ENCODE peak calls at places on chromosomes 1 and 21, in five cellular contexts. One of them, this sample, is unnamed.

GRCh38 chr1:115175596-115175995 is 86.3 kb upstream of the TSPAN2 start:
- DNase-seq in psoas muscle: no peak
- DNase-seq in H9: no peak
- DNase-seq in left ventricle myocardium inferior: no peak
- DNase-seq in GM13976: no peak
- DNase-seq in this sample: no peak

GRCh38 chr1:9989773-9990172 is 7.3 kb upstream of the RBP7 start:
- DNase-seq in GM13976: no peak
- DNase-seq in left ventricle myocardium inferior: no peak
- DNase-seq in psoas muscle: no peak
- DNase-seq in H9: no peak
- DNase-seq in this sample: no peak

GRCh38 chr1:184399192-184399847 is 12.5 kb downstream of the C1orf21 start:
- DNase-seq in psoas muscle: no peak
- DNase-seq in GM13976: no peak
- DNase-seq in H9: no peak
- DNase-seq in left ventricle myocardium inferior: no peak
- DNase-seq in this sample: no peak

GRCh38 chr1:174189424-174190062 is 30.2 kb downstream of the RABGAP1L start:
- DNase-seq in psoas muscle: no peak
- DNase-seq in GM13976: no peak
- DNase-seq in left ventricle myocardium inferior: no peak
- DNase-seq in H9: no peak
- DNase-seq in this sample: peak

GRCh38 chr1:42177551-42177981 is 13.0 kb upstream of the GUCA2A start:
- DNase-seq in H9: no peak
- DNase-seq in psoas muscle: no peak
- DNase-seq in left ventricle myocardium inferior: no peak
- DNase-seq in GM13976: no peak
- DNase-seq in this sample: peak

GRCh38 chr1:234683856-234684632 is 74.1 kb upstream of the IRF2BP2 start:
- DNase-seq in left ventricle myocardium inferior: peak
- DNase-seq in H9: peak
- DNase-seq in GM13976: no peak
- DNase-seq in psoas muscle: peak
- DNase-seq in this sample: peak

GRCh38 chr1:161172776-161173376 is 4.4 kb downstream of the B4GALT3 start:
- DNase-seq in H9: no peak
- DNase-seq in GM13976: no peak
- DNase-seq in psoas muscle: peak
- DNase-seq in left ventricle myocardium inferior: no peak
- DNase-seq in this sample: peak

GRCh38 chr1:170321113-170321512 is 175.4 kb downstream of the NTMT2 start:
- DNase-seq in H9: no peak
- DNase-seq in GM13976: no peak
- DNase-seq in psoas muscle: no peak
- DNase-seq in left ventricle myocardium inferior: no peak
- DNase-seq in this sample: peak

GRCh38 chr1:113993072-113993471 is 13.8 kb downstream of the OLFML3 start:
- DNase-seq in GM13976: no peak
- DNase-seq in H9: no peak
- DNase-seq in left ventricle myocardium inferior: no peak
- DNase-seq in psoas muscle: no peak
- DNase-seq in this sample: no peak

GRCh38 chr1:44723496-44724407 is 7.2 kb downstream of the RNU5D-1 start:
- DNase-seq in GM13976: peak
- DNase-seq in H9: no peak
- DNase-seq in left ventricle myocardium inferior: peak
- DNase-seq in psoas muscle: no peak
- DNase-seq in this sample: no peak

GRCh38 chr1:11176081-11176706 is 13.0 kb upstream of the ANGPTL7 start:
- DNase-seq in psoas muscle: no peak
- DNase-seq in GM13976: no peak
- DNase-seq in H9: no peak
- DNase-seq in left ventricle myocardium inferior: peak
- DNase-seq in this sample: peak

GRCh38 chr1:217076902-217077301 is 353.7 kb upstream of the ESRRG start:
- DNase-seq in H9: no peak
- DNase-seq in left ventricle myocardium inferior: no peak
- DNase-seq in GM13976: no peak
- DNase-seq in psoas muscle: no peak
- DNase-seq in this sample: no peak

GRCh38 chr1:36557041-36558000 is 74.6 kb upstream of the CSF3R start:
- DNase-seq in H9: peak
- DNase-seq in psoas muscle: no peak
- DNase-seq in left ventricle myocardium inferior: no peak
- DNase-seq in GM13976: no peak
- DNase-seq in this sample: no peak

DNA sequence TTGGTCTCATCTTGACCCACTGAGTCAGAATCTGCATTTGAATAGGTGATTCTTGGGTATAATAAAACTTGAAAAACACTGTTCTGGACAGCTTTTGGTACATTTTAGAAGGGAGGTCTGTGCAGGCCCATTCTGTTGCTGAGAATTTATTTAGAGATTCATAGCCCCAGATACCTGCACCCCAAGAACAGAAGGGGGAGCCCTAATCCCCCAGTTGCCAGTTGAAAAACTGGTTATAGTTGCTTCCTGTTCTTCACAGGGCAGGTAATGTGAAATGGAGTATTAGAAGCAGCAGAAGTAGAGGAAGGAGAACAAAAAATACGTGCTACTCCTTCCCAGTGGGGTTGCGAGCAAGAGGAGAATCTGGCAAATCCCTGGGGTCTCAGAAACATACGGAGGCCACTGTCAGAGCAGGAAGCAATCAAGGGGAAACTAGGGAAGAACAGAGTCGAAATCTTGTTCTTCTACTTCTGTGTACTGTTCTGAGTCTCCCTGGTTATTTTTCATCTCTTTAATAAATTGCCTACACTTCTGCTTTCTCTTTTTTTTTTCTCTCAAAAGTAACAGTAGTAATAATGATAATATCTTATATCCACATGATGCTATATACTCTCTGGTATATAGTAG is 4.6 kb upstream of the CLCA2 start:
- DNase-seq in left ventricle myocardium inferior: no peak
- DNase-seq in psoas muscle: no peak
- DNase-seq in H9: no peak
- DNase-seq in GM13976: peak
- DNase-seq in this sample: peak
- TF ChIP-seq CTCF in left ventricle myocardium inferior: peak
- TF ChIP-seq CTCF in psoas muscle: no peak
- TF ChIP-seq CTCF in H9: peak
- TF ChIP-seq CTCF in GM13976: peak
- TF ChIP-seq CTCF in this sample: peak

DNA sequence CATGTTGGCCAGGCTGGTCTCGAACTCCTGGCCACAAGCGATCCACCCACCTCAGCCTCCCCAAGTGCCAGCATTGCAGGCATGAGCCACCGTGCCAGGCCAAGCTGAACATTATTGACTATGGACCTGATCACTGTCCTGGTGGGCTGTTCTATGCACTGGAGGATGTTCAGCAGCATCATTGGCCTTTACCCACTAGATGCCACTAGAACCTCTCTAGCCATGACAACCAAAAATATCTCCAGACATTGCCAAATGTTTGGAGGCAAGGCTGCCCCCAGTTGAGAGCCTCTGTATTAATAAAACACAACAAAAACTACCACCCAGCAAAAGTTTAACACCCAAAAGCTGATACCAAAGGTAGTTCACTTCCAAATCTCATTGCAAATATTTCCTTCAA is 110.8 kb upstream of the SOD1 start:
- DNase-seq in GM13976: no peak
- DNase-seq in H9: no peak
- DNase-seq in left ventricle myocardium inferior: no peak
- DNase-seq in psoas muscle: no peak
- DNase-seq in this sample: no peak
- TF ChIP-seq CTCF in GM13976: no peak
- TF ChIP-seq CTCF in H9: peak
- TF ChIP-seq CTCF in left ventricle myocardium inferior: no peak
- TF ChIP-seq CTCF in psoas muscle: no peak
- TF ChIP-seq CTCF in this sample: no peak

DNA sequence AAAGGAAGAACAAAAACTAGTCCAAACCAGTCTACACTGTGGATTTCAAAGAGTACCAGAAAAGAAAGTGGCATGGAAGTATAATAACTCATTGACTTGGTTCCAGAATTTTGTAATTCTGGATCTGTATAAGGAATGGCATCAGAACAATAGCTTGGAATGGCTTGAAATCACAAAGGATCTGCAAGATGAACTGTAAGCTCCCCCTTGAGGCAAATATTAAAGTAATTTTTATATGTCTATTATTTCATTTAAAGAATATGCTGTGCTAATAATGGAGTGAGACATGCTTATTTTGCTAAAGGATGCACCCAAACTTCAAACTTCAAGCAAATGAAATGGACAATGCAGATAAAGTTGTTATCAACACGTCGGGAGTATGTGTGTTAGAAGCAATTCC is 21.3 kb downstream of the CHODL start:
- DNase-seq in left ventricle myocardium inferior: no peak
- DNase-seq in psoas muscle: no peak
- DNase-seq in GM13976: no peak
- DNase-seq in H9: no peak
- DNase-seq in this sample: no peak
- TF ChIP-seq CTCF in left ventricle myocardium inferior: no peak
- TF ChIP-seq CTCF in psoas muscle: no peak
- TF ChIP-seq CTCF in GM13976: no peak
- TF ChIP-seq CTCF in H9: no peak
- TF ChIP-seq CTCF in this sample: no peak

GRCh38 chr1:5826601-5827000 is 165.6 kb downstream of the NPHP4 start:
- DNase-seq in psoas muscle: no peak
- DNase-seq in H9: no peak
- DNase-seq in GM13976: no peak
- DNase-seq in left ventricle myocardium inferior: no peak
- DNase-seq in this sample: no peak
- TF ChIP-seq CTCF in psoas muscle: no peak
- TF ChIP-seq CTCF in H9: no peak
- TF ChIP-seq CTCF in GM13976: no peak
- TF ChIP-seq CTCF in left ventricle myocardium inferior: no peak
- TF ChIP-seq CTCF in this sample: no peak

DNA sequence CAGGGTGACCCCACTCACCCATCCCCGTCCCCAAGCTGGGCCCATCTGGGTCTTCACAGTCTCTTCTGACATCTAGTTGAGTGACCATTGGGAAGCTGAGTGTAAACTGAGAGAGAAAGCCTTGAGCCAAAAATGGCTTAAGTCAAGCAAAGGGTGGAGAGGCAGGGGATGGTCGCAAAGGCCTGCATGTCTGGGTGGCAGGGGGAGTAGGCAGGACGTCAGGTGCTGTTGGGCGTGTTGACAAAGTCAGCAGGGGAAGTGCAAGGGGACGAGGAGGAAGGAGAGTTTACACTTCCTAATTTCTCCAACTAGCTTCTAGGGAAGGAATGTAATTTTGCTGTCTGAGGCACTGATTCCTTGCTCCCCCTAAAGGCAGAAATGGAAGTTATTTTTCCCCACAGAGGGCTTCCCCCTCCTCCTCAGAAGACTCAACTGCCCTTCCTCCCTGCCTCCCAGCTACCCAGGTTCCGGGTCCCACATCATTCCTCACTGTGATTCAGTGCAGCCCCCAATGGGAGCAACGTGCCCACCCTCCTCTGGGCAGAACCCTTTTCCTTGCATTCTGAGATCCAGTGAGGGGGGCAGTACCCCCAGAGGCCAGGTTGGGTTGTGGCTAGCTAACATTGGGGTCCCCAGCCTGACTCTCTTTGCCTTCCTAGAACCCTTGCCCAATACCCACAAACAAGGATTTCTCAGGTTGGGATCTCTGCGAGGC is 1.2 kb upstream of the ADORA1 start:
- DNase-seq in H9: peak
- DNase-seq in psoas muscle: no peak
- DNase-seq in left ventricle myocardium inferior: no peak
- DNase-seq in GM13976: no peak
- DNase-seq in this sample: peak
- TF ChIP-seq CTCF in H9: peak
- TF ChIP-seq CTCF in psoas muscle: peak
- TF ChIP-seq CTCF in left ventricle myocardium inferior: peak
- TF ChIP-seq CTCF in GM13976: no peak
- TF ChIP-seq CTCF in this sample: peak

DNA sequence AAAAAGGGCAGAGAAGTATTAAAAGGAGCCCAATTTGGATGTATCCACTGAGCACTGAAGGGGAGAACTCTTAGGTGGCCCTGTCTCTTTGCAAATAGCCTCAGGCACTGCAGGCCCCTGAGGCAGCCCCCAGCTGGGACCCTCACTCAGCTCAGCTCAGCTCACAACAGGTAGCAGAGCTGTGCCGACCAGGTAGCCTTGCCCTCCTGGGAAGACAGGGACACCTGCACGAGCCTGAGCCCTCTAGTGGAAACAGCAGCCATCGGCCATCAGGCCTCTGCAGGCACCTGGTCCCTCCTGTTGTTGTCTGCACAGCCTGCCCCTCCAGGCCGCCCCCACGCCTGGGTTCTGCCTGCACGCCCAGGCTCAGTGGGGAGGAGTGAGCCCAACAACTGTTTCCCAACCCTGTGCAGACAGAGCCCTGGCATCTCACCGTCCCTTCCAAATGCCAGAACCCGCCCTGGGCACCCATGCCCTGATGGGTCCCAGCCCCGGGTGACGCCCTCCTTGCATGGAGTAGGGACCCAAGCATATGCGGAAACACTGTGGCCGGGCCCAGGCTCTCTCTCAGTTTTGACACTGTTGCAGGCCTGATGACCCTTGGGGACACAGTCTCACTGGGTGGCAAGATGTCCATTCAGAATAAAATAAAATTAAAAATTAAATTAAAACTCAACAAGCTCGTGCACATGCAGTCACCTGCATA is 60.0 kb upstream of the AJAP1 start:
- DNase-seq in GM13976: no peak
- DNase-seq in left ventricle myocardium inferior: no peak
- DNase-seq in psoas muscle: no peak
- DNase-seq in H9: peak
- DNase-seq in this sample: no peak
- TF ChIP-seq CTCF in GM13976: no peak
- TF ChIP-seq CTCF in left ventricle myocardium inferior: no peak
- TF ChIP-seq CTCF in psoas muscle: no peak
- TF ChIP-seq CTCF in H9: peak
- TF ChIP-seq CTCF in this sample: no peak

DNA sequence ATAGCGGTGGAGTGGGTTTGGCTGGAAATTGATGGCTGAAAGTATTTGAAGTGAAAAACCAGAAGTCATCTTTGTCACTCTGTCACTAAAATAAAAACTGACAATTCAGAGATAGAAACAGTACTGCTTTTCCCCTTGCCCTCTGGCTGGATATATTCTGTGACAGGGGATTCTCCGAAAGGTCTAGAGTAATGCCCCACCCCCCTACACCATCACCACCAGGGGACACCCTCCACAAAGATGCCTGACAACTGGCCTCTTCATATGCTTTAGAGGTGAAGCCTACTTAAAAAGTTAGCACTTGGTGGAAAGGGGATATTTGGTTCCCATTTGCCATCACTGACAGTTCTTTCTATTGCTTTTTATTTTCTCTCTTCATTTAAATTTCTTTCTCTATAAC is 73.5 kb downstream of the SGIP1 start:
- DNase-seq in GM13976: no peak
- DNase-seq in psoas muscle: no peak
- DNase-seq in left ventricle myocardium inferior: no peak
- DNase-seq in H9: peak
- DNase-seq in this sample: no peak
- TF ChIP-seq CTCF in GM13976: no peak
- TF ChIP-seq CTCF in psoas muscle: no peak
- TF ChIP-seq CTCF in left ventricle myocardium inferior: peak
- TF ChIP-seq CTCF in H9: peak
- TF ChIP-seq CTCF in this sample: no peak